ENCODE peak calls at places on chromosomes 13 and 19, in nine cellular contexts. One of them, this sample, is unnamed.

GRCh38 chr19:10686661-10687517 is 14.3 kb upstream of the QTRT1 start:
- DNase-seq in AG08396: peak
- DNase-seq in C1 segment of cervical spinal cord: peak
- DNase-seq in A549: no peak
- DNase-seq in cardiac septum: peak
- DNase-seq in mesenchymal stem cell: no peak
- DNase-seq in activated T-cell treated with anti-CD3 and anti-CD28 coated beads, Interleukin-2, amount 50 U/mL, for 4 hours: no peak
- DNase-seq in activated naive CD8-positive, alpha-beta T cell treated with anti-CD3 and anti-CD28 coated beads for 36 hours: no peak
- DNase-seq in bronchial epithelial cell: peak
- DNase-seq in this sample: peak

GRCh38 chr13:69565334-69565733 is 542.3 kb upstream of the ATXN8OS start:
- DNase-seq in AG08396: no peak
- DNase-seq in activated T-cell treated with anti-CD3 and anti-CD28 coated beads, Interleukin-2, amount 50 U/mL, for 4 hours: no peak
- DNase-seq in C1 segment of cervical spinal cord: no peak
- DNase-seq in activated naive CD8-positive, alpha-beta T cell treated with anti-CD3 and anti-CD28 coated beads for 36 hours: peak
- DNase-seq in bronchial epithelial cell: peak
- DNase-seq in cardiac septum: no peak
- DNase-seq in A549: peak
- DNase-seq in mesenchymal stem cell: peak
- DNase-seq in this sample: no peak

GRCh38 chr19:54158812-54159351 is 639 bp downstream of the LENG1 start:
- DNase-seq in AG08396: peak
- DNase-seq in activated naive CD8-positive, alpha-beta T cell treated with anti-CD3 and anti-CD28 coated beads for 36 hours: peak
- DNase-seq in mesenchymal stem cell: peak
- DNase-seq in bronchial epithelial cell: no peak
- DNase-seq in A549: no peak
- DNase-seq in cardiac septum: no peak
- DNase-seq in activated T-cell treated with anti-CD3 and anti-CD28 coated beads, Interleukin-2, amount 50 U/mL, for 4 hours: no peak
- DNase-seq in C1 segment of cervical spinal cord: no peak
- DNase-seq in this sample: no peak

GRCh38 chr13:50668044-50668443 is 175.4 kb downstream of the DLEU7 start:
- DNase-seq in cardiac septum: no peak
- DNase-seq in activated T-cell treated with anti-CD3 and anti-CD28 coated beads, Interleukin-2, amount 50 U/mL, for 4 hours: no peak
- DNase-seq in C1 segment of cervical spinal cord: no peak
- DNase-seq in mesenchymal stem cell: no peak
- DNase-seq in A549: no peak
- DNase-seq in activated naive CD8-positive, alpha-beta T cell treated with anti-CD3 and anti-CD28 coated beads for 36 hours: no peak
- DNase-seq in bronchial epithelial cell: no peak
- DNase-seq in AG08396: no peak
- DNase-seq in this sample: no peak

GRCh38 chr13:37889102-37889501 is 19.5 kb upstream of the TRPC4 start:
- DNase-seq in cardiac septum: no peak
- DNase-seq in A549: no peak
- DNase-seq in AG08396: no peak
- DNase-seq in activated T-cell treated with anti-CD3 and anti-CD28 coated beads, Interleukin-2, amount 50 U/mL, for 4 hours: no peak
- DNase-seq in mesenchymal stem cell: peak
- DNase-seq in activated naive CD8-positive, alpha-beta T cell treated with anti-CD3 and anti-CD28 coated beads for 36 hours: no peak
- DNase-seq in bronchial epithelial cell: peak
- DNase-seq in C1 segment of cervical spinal cord: no peak
- DNase-seq in this sample: no peak

GRCh38 chr19:10699650-10700335 is 1.4 kb upstream of the QTRT1 start:
- DNase-seq in C1 segment of cervical spinal cord: no peak
- DNase-seq in activated naive CD8-positive, alpha-beta T cell treated with anti-CD3 and anti-CD28 coated beads for 36 hours: peak
- DNase-seq in mesenchymal stem cell: peak
- DNase-seq in AG08396: peak
- DNase-seq in activated T-cell treated with anti-CD3 and anti-CD28 coated beads, Interleukin-2, amount 50 U/mL, for 4 hours: peak
- DNase-seq in bronchial epithelial cell: peak
- DNase-seq in cardiac septum: no peak
- DNase-seq in A549: peak
- DNase-seq in this sample: peak

GRCh38 chr13:99314640-99315176 is 7.5 kb upstream of the GPR183 start:
- DNase-seq in mesenchymal stem cell: peak
- DNase-seq in AG08396: no peak
- DNase-seq in bronchial epithelial cell: no peak
- DNase-seq in A549: no peak
- DNase-seq in C1 segment of cervical spinal cord: no peak
- DNase-seq in activated T-cell treated with anti-CD3 and anti-CD28 coated beads, Interleukin-2, amount 50 U/mL, for 4 hours: peak
- DNase-seq in cardiac septum: no peak
- DNase-seq in activated naive CD8-positive, alpha-beta T cell treated with anti-CD3 and anti-CD28 coated beads for 36 hours: peak
- DNase-seq in this sample: peak

GRCh38 chr13:51816604-51817254 is 12.8 kb upstream of the DHRS12 start:
- DNase-seq in activated naive CD8-positive, alpha-beta T cell treated with anti-CD3 and anti-CD28 coated beads for 36 hours: no peak
- DNase-seq in bronchial epithelial cell: no peak
- DNase-seq in AG08396: no peak
- DNase-seq in C1 segment of cervical spinal cord: no peak
- DNase-seq in A549: peak
- DNase-seq in mesenchymal stem cell: no peak
- DNase-seq in activated T-cell treated with anti-CD3 and anti-CD28 coated beads, Interleukin-2, amount 50 U/mL, for 4 hours: no peak
- DNase-seq in cardiac septum: no peak
- DNase-seq in this sample: no peak

GRCh38 chr13:27578121-27579030 is 42.0 kb downstream of the LNX2 start:
- DNase-seq in cardiac septum: no peak
- DNase-seq in A549: peak
- DNase-seq in bronchial epithelial cell: peak
- DNase-seq in activated naive CD8-positive, alpha-beta T cell treated with anti-CD3 and anti-CD28 coated beads for 36 hours: no peak
- DNase-seq in mesenchymal stem cell: peak
- DNase-seq in AG08396: peak
- DNase-seq in activated T-cell treated with anti-CD3 and anti-CD28 coated beads, Interleukin-2, amount 50 U/mL, for 4 hours: no peak
- DNase-seq in C1 segment of cervical spinal cord: no peak
- DNase-seq in this sample: peak

GRCh38 chr13:51912091-51912490 is 50.3 kb downstream of the CCDC70 start:
- DNase-seq in mesenchymal stem cell: no peak
- DNase-seq in AG08396: no peak
- DNase-seq in C1 segment of cervical spinal cord: peak
- DNase-seq in A549: no peak
- DNase-seq in activated naive CD8-positive, alpha-beta T cell treated with anti-CD3 and anti-CD28 coated beads for 36 hours: no peak
- DNase-seq in bronchial epithelial cell: peak
- DNase-seq in activated T-cell treated with anti-CD3 and anti-CD28 coated beads, Interleukin-2, amount 50 U/mL, for 4 hours: no peak
- DNase-seq in cardiac septum: no peak
- DNase-seq in this sample: peak

GRCh38 chr19:14517840-14518505 is at the start of gene DNAJB1:
- DNase-seq in mesenchymal stem cell: peak
- DNase-seq in A549: peak
- DNase-seq in cardiac septum: peak
- DNase-seq in activated naive CD8-positive, alpha-beta T cell treated with anti-CD3 and anti-CD28 coated beads for 36 hours: peak
- DNase-seq in C1 segment of cervical spinal cord: peak
- DNase-seq in AG08396: peak
- DNase-seq in bronchial epithelial cell: peak
- DNase-seq in activated T-cell treated with anti-CD3 and anti-CD28 coated beads, Interleukin-2, amount 50 U/mL, for 4 hours: peak
- DNase-seq in this sample: peak

GRCh38 chr19:10929402-10929794 is 787 bp downstream of the TIMM29 start:
- DNase-seq in C1 segment of cervical spinal cord: no peak
- DNase-seq in mesenchymal stem cell: no peak
- DNase-seq in cardiac septum: no peak
- DNase-seq in AG08396: no peak
- DNase-seq in A549: no peak
- DNase-seq in bronchial epithelial cell: no peak
- DNase-seq in activated naive CD8-positive, alpha-beta T cell treated with anti-CD3 and anti-CD28 coated beads for 36 hours: no peak
- DNase-seq in activated T-cell treated with anti-CD3 and anti-CD28 coated beads, Interleukin-2, amount 50 U/mL, for 4 hours: no peak
- DNase-seq in this sample: peak

GRCh38 chr13:28753208-28753892 is 34.6 kb upstream of the SLC46A3 start:
- DNase-seq in cardiac septum: no peak
- DNase-seq in mesenchymal stem cell: peak
- DNase-seq in AG08396: peak
- DNase-seq in activated T-cell treated with anti-CD3 and anti-CD28 coated beads, Interleukin-2, amount 50 U/mL, for 4 hours: no peak
- DNase-seq in C1 segment of cervical spinal cord: no peak
- DNase-seq in A549: peak
- DNase-seq in bronchial epithelial cell: peak
- DNase-seq in activated naive CD8-positive, alpha-beta T cell treated with anti-CD3 and anti-CD28 coated beads for 36 hours: no peak
- DNase-seq in this sample: peak

GRCh38 chr13:23867027-23867491 is 22.1 kb downstream of the MIPEP start:
- DNase-seq in cardiac septum: no peak
- DNase-seq in C1 segment of cervical spinal cord: no peak
- DNase-seq in A549: peak
- DNase-seq in activated T-cell treated with anti-CD3 and anti-CD28 coated beads, Interleukin-2, amount 50 U/mL, for 4 hours: no peak
- DNase-seq in AG08396: peak
- DNase-seq in bronchial epithelial cell: peak
- DNase-seq in mesenchymal stem cell: peak
- DNase-seq in activated naive CD8-positive, alpha-beta T cell treated with anti-CD3 and anti-CD28 coated beads for 36 hours: no peak
- DNase-seq in this sample: peak

GRCh38 chr19:2221918-2222317 is 14.2 kb downstream of the PLEKHJ1 start:
- DNase-seq in bronchial epithelial cell: no peak
- DNase-seq in AG08396: no peak
- DNase-seq in mesenchymal stem cell: no peak
- DNase-seq in A549: no peak
- DNase-seq in activated T-cell treated with anti-CD3 and anti-CD28 coated beads, Interleukin-2, amount 50 U/mL, for 4 hours: no peak
- DNase-seq in C1 segment of cervical spinal cord: no peak
- DNase-seq in activated naive CD8-positive, alpha-beta T cell treated with anti-CD3 and anti-CD28 coated beads for 36 hours: no peak
- DNase-seq in cardiac septum: no peak
- DNase-seq in this sample: no peak

GRCh38 chr19:18232540-18233223 is 6.4 kb upstream of the PDE4C start:
- DNase-seq in activated naive CD8-positive, alpha-beta T cell treated with anti-CD3 and anti-CD28 coated beads for 36 hours: no peak
- DNase-seq in AG08396: no peak
- DNase-seq in C1 segment of cervical spinal cord: no peak
- DNase-seq in cardiac septum: no peak
- DNase-seq in bronchial epithelial cell: no peak
- DNase-seq in mesenchymal stem cell: peak
- DNase-seq in activated T-cell treated with anti-CD3 and anti-CD28 coated beads, Interleukin-2, amount 50 U/mL, for 4 hours: no peak
- DNase-seq in A549: peak
- DNase-seq in this sample: peak

GRCh38 chr13:27379694-27380596 is 44.5 kb upstream of the GTF3A start:
- DNase-seq in activated naive CD8-positive, alpha-beta T cell treated with anti-CD3 and anti-CD28 coated beads for 36 hours: peak
- DNase-seq in A549: peak
- DNase-seq in C1 segment of cervical spinal cord: peak
- DNase-seq in AG08396: peak
- DNase-seq in cardiac septum: no peak
- DNase-seq in mesenchymal stem cell: peak
- DNase-seq in bronchial epithelial cell: peak
- DNase-seq in activated T-cell treated with anti-CD3 and anti-CD28 coated beads, Interleukin-2, amount 50 U/mL, for 4 hours: peak
- DNase-seq in this sample: peak

This sample was measured in osteoblast.